ENCODE peak calls at places on chromosomes 5 and 9, in eight cellular contexts. Z is uterus; J is thyroid gland; G is GM06990; X is ovary; S is skeletal muscle cell; D is LNCaP clone FGC; A is CD8-positive, alpha-beta memory T cell. E is an unnamed sample.

GRCh38 chr5:37722236-37723146 is 117.3 kb downstream of the GDNF start:
- DNase-seq in Z (no peak), J (no peak), G (peak), X (no peak), S (peak), D (no peak), A (no peak), E (no peak)

GRCh38 chr5:175689147-175689991 is 31.5 kb downstream of the HRH2 start:
- DNase-seq in Z (no peak), J (no peak), G (no peak), X (no peak), S (no peak), D (no peak), A (no peak), E (peak)

GRCh38 chr9:69265891-69266290 is 59.1 kb upstream of the ENTREP1 start:
- DNase-seq in Z (no peak), J (no peak), G (no peak), X (no peak), S (no peak), D (no peak), A (no peak), E (no peak)

GRCh38 chr5:154296525-154297159 is 106.1 kb downstream of the GALNT10 start:
- DNase-seq in Z (no peak), J (no peak), G (no peak), X (no peak), S (no peak), D (peak), A (no peak), E (no peak)

GRCh38 chr5:10599828-10600227 is 36.0 kb downstream of the ANKRD33B start:
- DNase-seq in Z (no peak), J (no peak), G (no peak), X (no peak), S (peak), D (no peak), A (no peak), E (no peak)

GRCh38 chr9:70043689-70044449 is at the start of gene MAMDC2:
- DNase-seq in Z (peak), J (peak), G (no peak), X (peak), S (no peak), D (no peak), A (no peak), E (peak)

GRCh38 chr9:33263936-33264472 is 504 bp downstream of the BAG1 start:
- DNase-seq in Z (peak), J (no peak), G (no peak), X (no peak), S (no peak), D (no peak), A (no peak), E (peak)

GRCh38 chr5:11620172-11620571 is 284.1 kb downstream of the CTNND2 start:
- DNase-seq in Z (no peak), J (no peak), G (no peak), X (no peak), S (no peak), D (no peak), A (no peak), E (no peak)

GRCh38 chr5:140565780-140566095 is 1.1 kb downstream of the SLC35A4 start:
- DNase-seq in Z (no peak), J (no peak), G (no peak), X (no peak), S (no peak), D (no peak), A (no peak), E (no peak)

GRCh38 chr5:162444129-162444762 is 376.7 kb downstream of the GABRG2 start:
- DNase-seq in Z (no peak), J (no peak), G (no peak), X (no peak), S (no peak), D (no peak), A (no peak), E (no peak)

GRCh38 chr5:75985077-75985476 is 98.1 kb upstream of the SV2C start:
- DNase-seq in Z (no peak), J (no peak), G (no peak), X (no peak), S (no peak), D (no peak), A (no peak), E (no peak)

GRCh38 chr5:179165421-179166170 is 105.4 kb downstream of the ZNF354C start:
- DNase-seq in Z (no peak), J (no peak), G (no peak), X (no peak), S (no peak), D (no peak), A (no peak), E (peak)

GRCh38 chr9:124262596-124263045 is 4.9 kb downstream of the NEK6 start:
- DNase-seq in Z (no peak), J (no peak), G (no peak), X (no peak), S (no peak), D (no peak), A (no peak), E (no peak)

GRCh38 chr9:70060883-70061507 is 17.3 kb downstream of the MAMDC2 start:
- DNase-seq in Z (no peak), J (no peak), G (no peak), X (no peak), S (no peak), D (no peak), A (no peak), E (no peak)

GRCh38 chr5:180283026-180283615 is 8.8 kb downstream of the MAPK9 start:
- DNase-seq in Z (no peak), J (no peak), G (no peak), X (no peak), S (no peak), D (no peak), A (no peak), E (no peak)

GRCh38 chr5:174982381-174982780 is 258.0 kb downstream of the MSX2 start:
- DNase-seq in Z (no peak), J (no peak), G (no peak), X (no peak), S (no peak), D (no peak), A (no peak), E (no peak)

GRCh38 chr5:72194846-72195245 is 87.6 kb downstream of the MAP1B start:
- DNase-seq in Z (no peak), J (no peak), G (peak), X (no peak), S (no peak), D (no peak), A (peak), E (no peak)

GRCh38 chr5:134479839-134480238 is 45.6 kb upstream of the JADE2 start:
- DNase-seq in Z (no peak), J (no peak), G (no peak), X (no peak), S (no peak), D (no peak), A (no peak), E (no peak)

GRCh38 chr9:70438341-70438924 is 24.0 kb upstream of the KLF9 start:
- DNase-seq in Z (no peak), J (peak), G (no peak), X (no peak), S (peak), D (no peak), A (no peak), E (peak)

GRCh38 chr9:38419216-38419615 is 5.0 kb downstream of the IGFBPL1 start:
- DNase-seq in Z (no peak), J (peak), G (no peak), X (no peak), S (no peak), D (no peak), A (no peak), E (no peak)

GRCh38 chr5:139636975-139637408 is 11.2 kb upstream of the CXXC5 start:
- DNase-seq in Z (no peak), J (no peak), G (peak), X (no peak), S (no peak), D (no peak), A (peak), E (no peak)

GRCh38 chr5:131774652-131775367 is 22.0 kb downstream of the FNIP1 start:
- DNase-seq in Z (no peak), J (no peak), G (no peak), X (no peak), S (no peak), D (peak), A (no peak), E (no peak)

GRCh38 chr9:36871606-36872005 is 162.5 kb downstream of the PAX5 start:
- DNase-seq in Z (no peak), J (no peak), G (no peak), X (no peak), S (no peak), D (no peak), A (no peak), E (peak)

GRCh38 chr9:36873247-36873875 is 160.7 kb downstream of the PAX5 start:
- DNase-seq in Z (peak), J (peak), G (peak), X (peak), S (peak), D (no peak), A (peak), E (peak)

GRCh38 chr9:36872641-36873040 is 161.4 kb downstream of the PAX5 start:
- DNase-seq in Z (no peak), J (no peak), G (no peak), X (no peak), S (no peak), D (no peak), A (no peak), E (peak)

GRCh38 chr9:36868591-36869282 is 165.3 kb downstream of the PAX5 start:
- DNase-seq in Z (no peak), J (no peak), G (no peak), X (no peak), S (no peak), D (no peak), A (no peak), E (peak)

DNA sequence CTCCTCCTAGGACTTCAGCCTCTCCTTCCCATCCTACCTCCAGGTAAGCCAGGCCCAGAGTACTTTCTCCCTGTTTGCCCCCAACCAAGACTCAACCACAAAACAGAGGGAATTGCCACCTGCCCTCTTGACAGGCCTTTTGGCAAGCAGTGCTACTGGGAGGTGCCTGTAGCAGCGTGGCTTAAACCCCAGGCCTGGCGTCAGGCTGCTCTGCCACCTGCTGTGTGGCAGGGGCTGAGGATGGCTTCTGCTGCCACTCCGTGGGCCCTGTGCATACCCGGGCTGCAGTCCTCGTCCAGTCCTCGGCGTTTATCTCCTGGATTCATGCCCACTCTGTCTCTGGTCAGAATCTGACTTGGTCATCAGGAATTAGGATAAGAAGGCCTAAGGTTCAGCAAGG is 163.1 kb downstream of the PAX5 start:
- DNase-seq in Z (no peak), J (no peak), G (no peak), X (no peak), S (no peak), D (no peak), A (no peak), E (peak)
- H3K4me3 ChIP-seq in Z (no peak), J (no peak), G (no peak), X (no peak), S (no peak), D (no peak), A (no peak), E (no peak)

DNA sequence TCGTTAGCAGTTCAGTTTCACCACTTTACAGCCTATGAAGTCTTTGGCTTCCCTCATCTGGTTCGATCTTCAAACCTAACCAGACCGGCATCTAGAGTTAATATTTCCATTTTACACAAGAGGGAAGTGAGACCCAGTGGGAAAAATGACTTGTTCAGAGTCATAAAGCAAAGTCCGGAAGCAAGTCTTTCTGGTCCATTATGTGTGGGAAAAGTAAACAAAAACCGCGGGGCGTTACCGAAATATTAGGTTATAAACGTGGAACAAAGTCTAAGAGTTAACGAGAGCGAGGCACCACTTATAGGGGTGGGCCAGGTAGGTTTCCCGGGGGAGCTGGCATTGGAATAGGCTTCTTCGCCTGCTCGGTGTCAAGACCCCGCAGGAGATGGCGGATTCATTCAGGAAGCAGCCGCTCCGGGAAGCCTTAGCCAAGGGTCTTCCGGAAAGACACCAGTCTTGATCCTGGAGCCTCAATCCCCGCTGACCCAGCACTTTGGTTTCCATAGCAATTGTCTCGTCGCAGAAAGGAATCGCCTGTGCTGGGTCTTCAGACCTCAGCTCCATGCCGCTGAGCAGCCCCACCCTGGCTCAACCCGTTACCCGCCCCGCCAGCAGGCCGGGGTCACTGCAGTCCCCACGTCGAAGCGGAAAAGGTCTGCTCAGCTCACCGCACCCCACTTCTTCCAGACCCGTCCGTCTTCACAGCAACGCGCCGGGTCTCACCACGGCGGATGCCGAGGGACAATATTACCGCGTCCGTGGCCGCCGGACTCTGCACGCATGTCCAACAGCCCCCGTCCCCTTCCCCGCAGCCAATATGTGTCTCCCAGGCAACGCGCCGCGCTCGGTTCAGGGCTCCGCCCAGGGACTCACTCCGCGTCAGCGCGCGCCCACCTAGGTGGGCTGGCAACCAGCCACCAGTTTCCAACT is at the start of gene C5orf52:
- DNase-seq in Z (peak), J (peak), G (peak), X (peak), S (no peak), D (peak), A (peak), E (peak)
- H3K4me3 ChIP-seq in Z (peak), J (no peak), G (peak), X (peak), S (peak), D (no peak), A (peak), E (peak)

GRCh38 chr9:98045234-98046160 is 11.0 kb upstream of the NANS start:
- DNase-seq in Z (no peak), J (no peak), G (peak), X (no peak), S (no peak), D (peak), A (peak), E (no peak)
- H3K4me3 ChIP-seq in Z (no peak), J (no peak), G (peak), X (no peak), S (peak), D (peak), A (peak), E (no peak)

DNA sequence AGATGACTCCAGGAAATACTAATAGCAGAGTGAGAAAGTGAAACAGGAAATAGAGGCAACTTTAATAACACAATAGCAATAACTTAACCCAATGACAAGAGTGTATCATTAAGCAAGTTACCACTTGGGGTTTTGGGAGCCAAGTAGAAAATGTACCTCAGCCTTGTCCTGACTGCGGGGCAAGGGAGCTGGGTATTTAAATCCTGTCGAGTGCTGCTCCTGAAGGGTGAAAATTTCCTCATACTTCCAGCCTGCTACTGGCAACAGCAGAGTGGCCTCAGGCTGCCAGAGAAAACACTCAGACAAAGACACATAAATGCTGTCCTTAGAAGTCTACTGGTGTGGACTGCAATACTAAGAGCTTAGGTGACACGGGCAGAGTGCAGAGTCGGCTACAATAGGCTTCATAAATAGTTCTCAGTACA is 112.5 kb upstream of the EMB start:
- DNase-seq in Z (no peak), J (peak), G (no peak), X (no peak), S (no peak), D (no peak), A (peak), E (no peak)
- H3K4me3 ChIP-seq in Z (no peak), J (no peak), G (no peak), X (no peak), S (no peak), D (no peak), A (no peak), E (no peak)

DNA sequence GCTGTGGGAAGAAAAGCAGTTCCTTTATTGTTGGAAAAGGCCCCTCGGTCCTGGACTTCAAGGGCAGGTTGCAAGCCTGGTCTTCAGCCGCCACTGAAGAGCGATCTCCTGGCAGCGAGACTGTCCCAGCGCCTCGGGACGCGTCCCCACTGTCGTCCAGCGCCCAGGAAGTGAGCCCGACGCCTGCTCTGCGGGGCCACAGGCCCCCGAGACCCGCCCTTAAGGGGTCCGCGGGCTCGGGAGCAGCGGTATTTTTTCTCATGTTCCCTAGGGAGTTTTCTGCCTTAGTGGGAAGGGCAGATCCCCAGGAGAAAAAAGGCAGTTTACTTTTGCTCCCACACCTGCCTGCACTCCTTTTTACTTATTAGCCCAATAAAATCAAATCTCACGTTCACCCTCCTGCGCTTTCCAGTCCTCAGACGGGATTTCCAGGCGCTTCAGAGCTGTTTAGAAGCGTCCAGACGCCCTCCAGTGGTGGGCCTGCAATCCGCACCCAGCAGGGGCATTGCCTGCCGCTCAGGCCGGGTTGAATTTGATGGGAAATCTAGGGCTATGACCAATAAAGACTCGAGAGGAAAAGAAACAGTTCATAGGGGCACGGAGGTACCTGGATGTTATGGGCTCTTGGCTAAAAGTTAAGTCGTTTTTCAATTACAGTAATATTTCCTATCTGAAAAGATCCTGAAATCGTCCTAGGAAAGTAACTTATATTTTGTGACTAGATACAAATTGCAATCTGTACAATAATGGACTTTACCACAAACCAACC is 2.8 kb upstream of the EFNA5 start:
- DNase-seq in Z (peak), J (peak), G (peak), X (peak), S (no peak), D (peak), A (peak), E (peak)
- H3K4me3 ChIP-seq in Z (peak), J (no peak), G (peak), X (peak), S (peak), D (peak), A (peak), E (peak)